ENCODE peak calls at places on chromosomes 1 and 21, in nine cellular contexts. I is GM10248; M is neural crest cell; N is heart left ventricle; Y is dorsolateral prefrontal cortex; F is breast epithelium; R is pancreas; S is CD4-positive, alpha-beta T cell; D is cardiac muscle cell. G is an unnamed sample.

GRCh38 chr1:48414264-48414663 is 57.7 kb downstream of the SPATA6 start:
- DNase-seq in I (no peak), M (no peak), N (no peak), Y (no peak), F (no peak), R (no peak), S (no peak), D (peak; percentile 36), G (no peak)

GRCh38 chr1:184033711-184034167 is 3.8 kb downstream of the COLGALT2 start:
- DNase-seq in I (no peak), M (no peak), N (no peak), Y (no peak), F (no peak), R (no peak), S (no peak), D (no peak), G (no peak)

GRCh38 chr1:205805082-205805711 is 7.8 kb downstream of the SLC41A1 start:
- DNase-seq in I (no peak), M (no peak), N (no peak), Y (no peak), F (peak; percentile 63), R (no peak), S (no peak), D (no peak), G (no peak)

GRCh38 chr1:221874285-221875003 is 132.6 kb upstream of the DUSP10 start:
- DNase-seq in I (no peak), M (no peak), N (no peak), Y (no peak), F (no peak), R (no peak), S (no peak), D (no peak), G (peak; percentile 73)

GRCh38 chr1:201648911-201649775 is 110.2 kb downstream of the NAV1 start:
- DNase-seq in I (no peak), M (peak; percentile 30), N (peak; percentile 50), Y (no peak), F (no peak), R (peak; percentile 56), S (no peak), D (peak; percentile 27), G (no peak)

GRCh38 chr1:2611034-2611501 is 21.7 kb downstream of the MMEL1 start:
- DNase-seq in I (no peak), M (peak; percentile 50), N (peak; percentile 30), Y (no peak), F (no peak), R (peak; percentile 51), S (no peak), D (peak; percentile 12), G (no peak)

GRCh38 chr1:227304665-227305064 is 13.6 kb downstream of the CDC42BPA start:
- DNase-seq in I (no peak), M (no peak), N (no peak), Y (no peak), F (no peak), R (no peak), S (no peak), D (no peak), G (no peak)

GRCh38 chr1:181159451-181160151 is 71.1 kb downstream of the IER5 start:
- DNase-seq in I (no peak), M (no peak), N (no peak), Y (no peak), F (no peak), R (no peak), S (peak; percentile 65), D (peak; percentile 73), G (no peak)

GRCh38 chr1:117615474-117615873 is 9.6 kb downstream of the TENT5C start:
- DNase-seq in I (no peak), M (no peak), N (no peak), Y (no peak), F (no peak), R (no peak), S (no peak), D (no peak), G (no peak)

GRCh38 chr1:204630460-204630905 is 55.1 kb downstream of the LRRN2 start:
- DNase-seq in I (no peak), M (no peak), N (no peak), Y (no peak), F (no peak), R (no peak), S (no peak), D (no peak), G (no peak)

GRCh38 chr1:101238681-101239094 is 1.9 kb downstream of the S1PR1 start:
- DNase-seq in I (peak; percentile 75), M (peak; percentile 91), N (peak; percentile 90), Y (peak; percentile 59), F (peak; percentile 61), R (peak; percentile 74), S (peak; percentile 73), D (peak; percentile 94), G (no peak)

GRCh38 chr1:46306159-46306530 is 2.6 kb downstream of the UQCRH start:
- DNase-seq in I (no peak), M (no peak), N (no peak), Y (no peak), F (no peak), R (no peak), S (no peak), D (no peak), G (no peak)

GRCh38 chr1:53220962-53221286 is 490 bp upstream of the CZIB start:
- DNase-seq in I (no peak), M (no peak), N (no peak), Y (no peak), F (no peak), R (no peak), S (no peak), D (no peak), G (no peak)

GRCh38 chr1:181141431-181141910 is 53.0 kb downstream of the IER5 start:
- DNase-seq in I (no peak), M (no peak), N (no peak), Y (no peak), F (no peak), R (no peak), S (no peak), D (peak; percentile 58), G (no peak)

GRCh38 chr1:116375165-116375883 is 2.3 kb downstream of the ATP1A1 start:
- DNase-seq in I (no peak), M (no peak), N (no peak), Y (no peak), F (no peak), R (no peak), S (no peak), D (no peak), G (no peak)

GRCh38 chr1:51093566-51093965 is 8.5 kb upstream of the C1orf185 start:
- DNase-seq in I (no peak), M (no peak), N (no peak), Y (no peak), F (no peak), R (no peak), S (no peak), D (peak; percentile 64), G (no peak)

GRCh38 chr1:51086496-51087271 is 15.3 kb upstream of the C1orf185 start:
- DNase-seq in I (no peak), M (no peak), N (no peak), Y (no peak), F (no peak), R (no peak), S (no peak), D (no peak), G (no peak)

GRCh38 chr1:51088474-51088873 is 13.6 kb upstream of the C1orf185 start:
- DNase-seq in I (no peak), M (no peak), N (no peak), Y (no peak), F (no peak), R (no peak), S (no peak), D (peak; percentile 38), G (no peak)
- TF ChIP-seq CTCF in I (peak; percentile 15), M (no peak), N (no peak), Y (no peak), F (no peak), R (no peak), S (no peak), D (peak; percentile 29), G (peak; percentile 16)

DNA sequence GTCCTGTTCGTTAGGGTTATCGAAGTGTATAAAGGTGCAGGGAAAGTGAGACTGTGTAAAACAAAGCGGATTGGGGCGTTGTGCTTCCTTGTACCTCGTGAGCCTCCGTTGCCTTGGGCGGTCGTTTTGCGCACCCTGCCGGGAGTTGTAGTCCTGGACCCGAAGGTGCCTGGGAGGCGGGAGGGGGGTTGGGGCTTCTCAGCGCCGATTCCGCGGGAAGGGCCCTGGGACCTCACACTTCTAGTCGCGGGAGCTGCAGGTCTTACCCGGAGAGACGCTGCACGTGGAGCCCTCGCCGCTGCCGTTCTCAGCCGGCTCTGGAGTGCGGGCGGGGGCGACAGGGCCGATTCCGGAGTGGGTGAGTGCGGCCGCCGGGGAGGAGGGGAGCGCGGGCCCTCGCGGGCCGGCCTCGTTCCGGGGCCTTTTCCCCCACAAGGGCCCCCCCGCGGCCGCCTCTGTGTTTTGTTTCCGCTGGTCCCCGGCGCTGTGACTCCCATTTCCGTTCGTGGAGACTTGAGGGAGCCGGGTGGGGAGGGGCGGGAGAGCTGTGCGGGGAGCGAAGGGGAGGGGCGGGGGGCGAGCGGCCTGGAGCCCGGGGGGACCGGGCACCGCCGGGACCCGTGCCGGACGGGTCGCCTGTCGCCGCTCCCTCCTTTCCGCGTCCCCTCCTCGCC is 586 bp downstream of the GABPA start:
- DNase-seq in I (peak; percentile 81), M (peak; percentile 81), N (peak; percentile 95), Y (peak; percentile 91), F (peak; percentile 93), R (peak; percentile 89), S (peak; percentile 92), D (peak; percentile 89), G (peak; percentile 18)
- TF ChIP-seq CTCF in I (no peak), M (no peak), N (no peak), Y (peak; percentile 2), F (peak; percentile 32), R (no peak), S (no peak), D (peak; percentile 5), G (peak; percentile 21)

GRCh38 chr1:71357708-71358107 is 276.9 kb upstream of the ZRANB2 start:
- DNase-seq in I (no peak), M (no peak), N (no peak), Y (no peak), F (no peak), R (no peak), S (no peak), D (peak; percentile 21), G (no peak)
- TF ChIP-seq CTCF in I (no peak), M (peak; percentile 21), N (no peak), Y (no peak), F (no peak), R (no peak), S (no peak), D (peak; percentile 34), G (no peak)

DNA sequence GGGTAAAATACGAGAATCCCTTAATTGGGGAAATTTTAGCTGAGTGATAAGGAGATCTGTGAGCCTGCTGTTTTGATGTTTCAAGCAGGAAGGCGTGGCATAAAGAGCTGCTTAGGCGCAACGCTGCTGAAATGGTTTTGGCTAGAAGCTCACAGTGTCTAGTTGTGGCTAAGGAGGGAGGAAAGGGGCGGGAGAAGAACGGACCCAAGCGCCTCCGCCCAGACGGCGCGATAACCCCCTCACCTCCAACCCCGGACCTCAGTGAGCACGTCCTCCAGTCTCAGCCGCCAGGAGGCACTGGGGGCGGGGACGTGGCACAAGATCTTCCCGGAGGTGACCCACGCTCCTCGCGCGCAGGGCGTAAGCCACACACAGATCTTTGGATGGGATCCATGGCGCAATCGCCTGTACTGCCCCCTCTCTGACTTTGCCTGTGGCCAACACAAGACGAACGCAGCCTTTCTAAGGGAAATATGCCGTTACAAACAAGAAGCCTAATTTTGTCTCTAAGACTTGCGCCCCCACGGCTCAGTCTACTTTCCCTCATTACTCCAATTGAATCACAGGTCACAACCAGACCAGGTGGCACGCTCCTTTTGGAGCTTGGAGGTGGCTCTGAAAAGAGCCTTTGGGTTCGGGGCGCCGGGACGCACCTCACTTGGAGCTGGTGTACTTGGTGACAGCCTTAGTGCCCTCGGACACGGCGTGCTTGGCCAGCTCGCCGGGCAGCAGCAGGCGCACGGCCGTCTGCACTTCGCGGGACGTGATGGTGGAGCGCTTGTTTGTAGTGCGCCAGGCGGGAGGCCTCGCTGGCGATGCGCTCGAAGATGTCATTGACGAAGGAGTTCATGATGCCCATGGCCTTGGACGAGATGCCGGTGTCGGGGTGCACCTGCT is 23.4 kb upstream of the RNF187 start:
- DNase-seq in I (peak; percentile 53), M (peak; percentile 37), N (peak; percentile 29), Y (no peak), F (no peak), R (no peak), S (no peak), D (peak; percentile 52), G (no peak)
- TF ChIP-seq CTCF in I (peak; percentile 16), M (peak; percentile 41), N (no peak), Y (no peak), F (no peak), R (no peak), S (no peak), D (peak; percentile 15), G (peak; percentile 10)

G was measured in BJ.